ENCODE peak calls at places on chromosomes 1 and 21, in five cellular contexts. B is tibial nerve, H is aorta, F is sigmoid colon, R is body of pancreas. X is an unnamed sample.

GRCh38 chr1:23951646-23952095 is 8.0 kb upstream of the PNRC2 start:
- DNase-seq in B (peak; percentile 16), H (no peak), F (no peak), R (peak; percentile 61), X (no peak)

GRCh38 chr21:31201548-31201947 is 142.5 kb downstream of the TIAM1 start:
- DNase-seq in B (peak; percentile 84), H (peak; percentile 65), F (peak; percentile 83), R (peak; percentile 52), X (no peak)

GRCh38 chr21:38289697-38290096 is 32.9 kb downstream of the KCNJ15 start:
- DNase-seq in B (peak; percentile 38), H (peak; percentile 69), F (peak; percentile 70), R (peak; percentile 72), X (no peak)

GRCh38 chr1:180309338-180309737 is 79.3 kb downstream of the LHX4 start:
- DNase-seq in B (no peak), H (no peak), F (no peak), R (no peak), X (no peak)

GRCh38 chr1:66553846-66554245 is 19.9 kb downstream of the SGIP1 start:
- DNase-seq in B (no peak), H (no peak), F (no peak), R (no peak), X (no peak)

GRCh38 chr1:23889074-23889473 is 21.0 kb upstream of the FUCA1 start:
- DNase-seq in B (no peak), H (no peak), F (no peak), R (no peak), X (no peak)

GRCh38 chr1:53061123-53061858 is 722 bp upstream of the PODN start:
- DNase-seq in B (peak; percentile 86), H (peak; percentile 68), F (peak; percentile 88), R (no peak), X (no peak)

GRCh38 chr1:164914208-164914607 is 355.2 kb downstream of the PBX1 start:
- DNase-seq in B (no peak), H (no peak), F (no peak), R (peak; percentile 38), X (no peak)

GRCh38 chr1:226128487-226129075 is 58.0 kb downstream of the ACBD3 start:
- DNase-seq in B (no peak), H (no peak), F (peak; percentile 35), R (no peak), X (peak; percentile 25)

GRCh38 chr1:162709870-162710269 is 77.6 kb downstream of the DDR2 start:
- DNase-seq in B (no peak), H (no peak), F (no peak), R (no peak), X (no peak)

GRCh38 chr1:54480201-54480848 is 67.7 kb upstream of the ACOT11 start:
- DNase-seq in B (no peak), H (no peak), F (no peak), R (no peak), X (no peak)

GRCh38 chr1:116737020-116737854 is 17.0 kb upstream of the CD2 start:
- DNase-seq in B (peak; percentile 36), H (peak; percentile 65), F (no peak), R (peak; percentile 65), X (peak; percentile 59)

GRCh38 chr1:226634611-226635246 is 86.2 kb downstream of the STUM start:
- DNase-seq in B (no peak), H (peak; percentile 42), F (peak; percentile 67), R (no peak), X (no peak)

GRCh38 chr1:999797-1000356 is at the start of gene HES4:
- DNase-seq in B (peak; percentile 72), H (peak; percentile 93), F (peak; percentile 97), R (peak; percentile 91), X (peak; percentile 93)

GRCh38 chr1:229334269-229334668 is 8.6 kb downstream of the CCSAP start:
- DNase-seq in B (no peak), H (no peak), F (no peak), R (no peak), X (no peak)

GRCh38 chr1:113142791-113143190 is 69.8 kb downstream of the LRIG2 start:
- DNase-seq in B (no peak), H (no peak), F (no peak), R (no peak), X (no peak)

GRCh38 chr21:14712121-14712520 is 166.0 kb upstream of the SAMSN1 start:
- DNase-seq in B (no peak), H (no peak), F (no peak), R (no peak), X (no peak)

GRCh38 chr1:221840511-221841243 is 98.8 kb upstream of the DUSP10 start:
- DNase-seq in B (peak; percentile 22), H (no peak), F (no peak), R (no peak), X (no peak)

GRCh38 chr1:110150330-110151174 is at the start of gene SLC6A17:
- DNase-seq in B (no peak), H (no peak), F (peak; percentile 45), R (no peak), X (no peak)

GRCh38 chr1:111850124-111850523 is 94.4 kb downstream of the DDX20 start:
- DNase-seq in B (no peak), H (no peak), F (no peak), R (no peak), X (no peak)

GRCh38 chr1:110726755-110727154 is 52.0 kb upstream of the KCNA3 start:
- DNase-seq in B (no peak), H (no peak), F (no peak), R (no peak), X (no peak)

GRCh38 chr1:109906160-109906838 is 4.3 kb upstream of the CSF1 start:
- DNase-seq in B (no peak), H (no peak), F (no peak), R (no peak), X (no peak)

GRCh38 chr1:11880911-11881748 is 22.4 kb upstream of the NPPB start:
- DNase-seq in B (no peak), H (no peak), F (peak; percentile 80), R (no peak), X (no peak)

DNA sequence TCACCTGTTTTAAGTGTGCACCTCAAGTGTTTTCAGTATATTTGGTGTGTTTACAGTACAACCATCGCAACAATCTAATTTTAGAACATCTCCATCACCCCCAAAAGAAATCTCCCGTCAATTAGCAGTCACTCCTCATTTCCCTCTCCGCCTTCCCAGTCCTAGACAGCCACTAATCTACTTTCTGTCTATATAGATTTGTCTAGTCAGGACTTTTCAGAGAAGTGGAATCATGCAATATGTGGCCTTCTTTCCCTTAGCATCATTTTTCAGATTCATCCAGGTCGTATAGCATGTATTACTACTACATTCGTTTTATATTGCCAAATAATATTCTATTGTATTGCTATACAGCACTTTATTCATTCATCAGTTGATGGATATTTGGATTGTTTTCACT is 1.7 kb upstream of the SHE start:
- DNase-seq in B (no peak), H (no peak), F (no peak), R (no peak), X (no peak)
- H3K27me3 ChIP-seq in B (peaks cover 68% of the 10 kb centered on the region), H (peaks cover 8% of the 10 kb centered on the region), F (peaks cover 32% of the 10 kb centered on the region), R (peaks cover 26% of the 10 kb centered on the region), X (peaks cover 18% of the 10 kb centered on the region)

GRCh38 chr1:18950415-18951026 is 6.0 kb downstream of the IFFO2 start:
- DNase-seq in B (no peak), H (peak; percentile 86), F (peak; percentile 82), R (no peak), X (no peak)
- H3K27ac ChIP-seq in B (peak overlapping the region; percentile 90), H (peak overlapping the region; percentile 97), F (peak overlapping the region; percentile 94), R (peak overlapping the region; percentile 29), X (peak overlapping the region; percentile 34)

DNA sequence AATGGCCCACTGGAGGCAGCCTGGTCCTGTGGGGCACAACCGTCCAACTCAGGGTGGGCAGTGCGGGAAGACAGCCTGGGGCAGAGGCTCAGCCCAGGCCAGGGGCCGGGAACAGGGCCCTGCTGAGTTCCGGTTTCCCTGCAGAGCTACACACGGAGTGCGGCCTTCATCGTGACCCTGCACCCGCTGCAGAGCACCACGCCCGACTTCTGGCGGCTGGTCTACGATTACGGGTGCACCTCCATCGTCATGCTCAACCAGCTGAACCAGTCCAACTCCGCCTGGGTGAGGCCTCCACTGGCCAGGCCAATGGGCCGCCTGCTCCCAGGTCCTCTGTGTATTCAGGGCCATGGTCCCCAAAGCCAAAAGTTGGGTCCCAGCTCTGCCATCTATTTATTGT is 84.2 kb downstream of the PTPRU start:
- DNase-seq in B (no peak), H (no peak), F (peak; percentile 57), R (no peak), X (no peak)
- H3K27me3 ChIP-seq in B (no peaks in the 10 kb centered on the region), H (no peaks in the 10 kb centered on the region), F (no peaks in the 10 kb centered on the region), R (no peaks in the 10 kb centered on the region), X (no peaks in the 10 kb centered on the region)

GRCh38 chr21:46112731-46113215 is 14.9 kb downstream of the COL6A2 start:
- DNase-seq in B (no peak), H (peak; percentile 28), F (peak; percentile 63), R (no peak), X (peak; percentile 20)
- H3K27ac ChIP-seq in B (no peak overlapping the region), H (no peak overlapping the region), F (no peak overlapping the region), R (no peak overlapping the region), X (no peak overlapping the region)

GRCh38 chr21:41764558-41765392 is 2.1 kb downstream of the RIPK4 start:
- DNase-seq in B (no peak), H (peak; percentile 30), F (peak; percentile 15), R (peak; percentile 75), X (peak; percentile 75)
- H3K27me3 ChIP-seq in B (peaks cover 97% of the 10 kb centered on the region), H (no peaks in the 10 kb centered on the region), F (peaks cover 53% of the 10 kb centered on the region), R (no peaks in the 10 kb centered on the region), X (peaks cover 47% of the 10 kb centered on the region)

GRCh38 chr1:88595355-88595754 is 88.7 kb upstream of the PKN2 start:
- DNase-seq in B (no peak), H (no peak), F (no peak), R (no peak), X (no peak)
- H3K27ac ChIP-seq in B (no peak overlapping the region), H (no peak overlapping the region), F (no peak overlapping the region), R (no peak overlapping the region), X (no peak overlapping the region)

DNA sequence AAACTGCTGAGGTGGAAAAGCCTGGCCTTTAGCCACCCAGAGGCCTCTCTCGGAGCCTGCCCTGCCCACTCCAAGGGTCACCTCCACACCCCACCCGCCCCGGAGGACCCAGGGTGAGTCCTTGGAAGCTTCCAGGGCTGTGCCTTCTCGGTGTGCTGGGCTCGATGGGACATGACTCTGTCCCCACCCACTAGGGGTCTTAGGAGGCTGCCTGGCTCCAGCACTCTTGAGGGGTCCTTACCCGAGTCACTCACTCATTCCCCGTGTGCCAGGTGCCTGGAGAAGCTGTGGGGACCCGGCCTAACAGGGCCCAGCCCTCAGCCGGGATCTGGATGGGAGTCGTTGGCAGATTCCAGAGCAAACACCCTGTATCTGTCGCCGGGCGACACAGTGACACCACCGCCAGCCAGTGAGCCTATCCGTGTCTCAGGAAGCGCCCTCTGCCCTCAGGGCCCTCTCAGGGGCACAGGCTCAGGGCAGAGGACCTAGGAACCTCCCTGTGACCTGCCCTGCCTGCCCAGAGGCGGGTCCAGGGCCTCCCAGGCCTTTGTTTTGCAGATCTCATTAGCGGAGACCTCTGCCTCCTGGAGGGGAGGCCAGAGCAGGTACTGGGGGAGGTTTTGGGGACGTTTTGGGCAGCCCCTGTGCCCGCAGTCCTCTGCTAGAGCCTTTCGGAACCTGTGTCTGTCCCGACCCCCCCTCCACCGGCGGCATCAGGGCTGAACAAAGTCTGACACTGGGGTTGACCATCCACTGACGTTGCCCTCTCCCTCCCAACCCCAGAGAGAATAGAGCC is 3.1 kb upstream of the PRKCZ start:
- DNase-seq in B (no peak), H (no peak), F (no peak), R (no peak), X (no peak)
- H3K27me3 ChIP-seq in B (peaks cover 89% of the 10 kb centered on the region), H (no peaks in the 10 kb centered on the region), F (peaks cover 21% of the 10 kb centered on the region), R (no peaks in the 10 kb centered on the region), X (peaks cover 37% of the 10 kb centered on the region)

GRCh38 chr1:20070357-20070756 is 363 bp downstream of the PLA2G5 start:
- DNase-seq in B (no peak), H (no peak), F (peak; percentile 64), R (no peak), X (no peak)
- H3K27ac ChIP-seq in B (no peak overlapping the region), H (peak overlapping the region; percentile 29), F (peak overlapping the region; percentile 90), R (no peak overlapping the region), X (peak overlapping the region; percentile 68)

X was measured in stomach.